ENCODE peak calls at places on chromosome 16, in seven cellular contexts. D is IMR-90, Y is H1, J is mesenchymal stem cell, U is H9, K is neuronal stem cell, H is trophoblast cell. B is an unnamed sample.

GRCh38 chr16:89815639-89816348 is 653 bp downstream of the FANCA start:
- DNase-seq in D (no peak), Y (peak), J (peak), U (no peak), K (no peak), H (peak), B (peak)

GRCh38 chr16:71540-72341 is 690 bp downstream of the RHBDF1 start:
- DNase-seq in D (peak), Y (peak), J (peak), U (peak), K (peak), H (peak), B (peak)

GRCh38 chr16:29232811-29233704 is 173.5 kb downstream of the NPIPB11 start:
- DNase-seq in D (no peak), Y (peak), J (no peak), U (no peak), K (no peak), H (no peak), B (no peak)

GRCh38 chr16:57709663-57710062 is 15.1 kb downstream of the DRC7 start:
- DNase-seq in D (no peak), Y (no peak), J (no peak), U (no peak), K (no peak), H (no peak), B (no peak)

GRCh38 chr16:54048994-54049929 is 237.3 kb downstream of the IRX3 start:
- DNase-seq in D (no peak), Y (peak), J (no peak), U (peak), K (no peak), H (no peak), B (peak)

GRCh38 chr16:17392127-17392856 is 78.5 kb downstream of the XYLT1 start:
- DNase-seq in D (no peak), Y (no peak), J (no peak), U (no peak), K (no peak), H (no peak), B (peak)

GRCh38 chr16:54140057-54140787 is 146.4 kb downstream of the IRX3 start:
- DNase-seq in D (peak), Y (no peak), J (peak), U (no peak), K (no peak), H (no peak), B (peak)

GRCh38 chr16:19542138-19542821 is 13.2 kb upstream of the VPS35L start:
- DNase-seq in D (no peak), Y (no peak), J (no peak), U (no peak), K (no peak), H (peak), B (no peak)

GRCh38 chr16:978403-978802 is 3.2 kb upstream of the SOX8 start:
- DNase-seq in D (no peak), Y (no peak), J (no peak), U (no peak), K (no peak), H (peak), B (no peak)

GRCh38 chr16:73483076-73483791 is 435.3 kb upstream of the ZFHX3 start:
- DNase-seq in D (no peak), Y (peak), J (no peak), U (peak), K (peak), H (no peak), B (peak)

GRCh38 chr16:28494141-28494851 is at the start of gene APOBR:
- DNase-seq in D (no peak), Y (no peak), J (no peak), U (no peak), K (no peak), H (peak), B (no peak)

GRCh38 chr16:14286381-14287230 is 215.5 kb downstream of the MRTFB start:
- DNase-seq in D (no peak), Y (peak), J (no peak), U (peak), K (no peak), H (peak), B (peak)

GRCh38 chr16:49519008-49519656 is 145.5 kb downstream of the C16orf78 start:
- DNase-seq in D (no peak), Y (no peak), J (no peak), U (no peak), K (no peak), H (no peak), B (no peak)

GRCh38 chr16:81444448-81445121 is at the start of gene CMIP:
- DNase-seq in D (peak), Y (peak), J (peak), U (peak), K (peak), H (peak), B (peak)

GRCh38 chr16:49700928-49701685 is 154.8 kb downstream of the ZNF423 start:
- DNase-seq in D (no peak), Y (no peak), J (no peak), U (no peak), K (no peak), H (no peak), B (peak)

GRCh38 chr16:27289669-27290068 is 21.1 kb upstream of the NSMCE1 start:
- DNase-seq in D (no peak), Y (no peak), J (no peak), U (no peak), K (no peak), H (no peak), B (no peak)

DNA sequence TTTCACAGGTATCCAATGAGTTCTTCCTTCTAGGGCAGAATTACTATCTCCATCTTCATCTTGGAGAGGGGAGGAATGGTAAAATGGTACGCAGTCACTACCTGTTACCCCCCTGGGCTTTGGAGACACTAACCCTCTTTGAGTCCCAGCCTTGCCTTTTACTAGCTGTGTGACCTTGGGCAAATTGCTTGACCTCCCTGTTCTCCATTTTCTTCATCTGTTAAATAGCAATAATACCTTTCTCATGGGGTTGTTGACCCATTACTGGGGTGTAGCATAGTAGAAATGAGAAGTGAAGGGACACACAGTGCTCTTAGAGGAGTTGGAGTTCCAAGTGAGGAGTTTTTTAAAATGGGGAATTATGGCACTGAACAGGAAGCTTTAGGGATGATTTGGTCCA is 324.7 kb downstream of the FOXL1 start:
- DNase-seq in D (no peak), Y (no peak), J (no peak), U (no peak), K (no peak), H (no peak), B (no peak)
- H4K8ac ChIP-seq in D (no peak), Y (no peak), J (no peak), U (no peak), K (no peak), H (no peak), B (no peak)

DNA sequence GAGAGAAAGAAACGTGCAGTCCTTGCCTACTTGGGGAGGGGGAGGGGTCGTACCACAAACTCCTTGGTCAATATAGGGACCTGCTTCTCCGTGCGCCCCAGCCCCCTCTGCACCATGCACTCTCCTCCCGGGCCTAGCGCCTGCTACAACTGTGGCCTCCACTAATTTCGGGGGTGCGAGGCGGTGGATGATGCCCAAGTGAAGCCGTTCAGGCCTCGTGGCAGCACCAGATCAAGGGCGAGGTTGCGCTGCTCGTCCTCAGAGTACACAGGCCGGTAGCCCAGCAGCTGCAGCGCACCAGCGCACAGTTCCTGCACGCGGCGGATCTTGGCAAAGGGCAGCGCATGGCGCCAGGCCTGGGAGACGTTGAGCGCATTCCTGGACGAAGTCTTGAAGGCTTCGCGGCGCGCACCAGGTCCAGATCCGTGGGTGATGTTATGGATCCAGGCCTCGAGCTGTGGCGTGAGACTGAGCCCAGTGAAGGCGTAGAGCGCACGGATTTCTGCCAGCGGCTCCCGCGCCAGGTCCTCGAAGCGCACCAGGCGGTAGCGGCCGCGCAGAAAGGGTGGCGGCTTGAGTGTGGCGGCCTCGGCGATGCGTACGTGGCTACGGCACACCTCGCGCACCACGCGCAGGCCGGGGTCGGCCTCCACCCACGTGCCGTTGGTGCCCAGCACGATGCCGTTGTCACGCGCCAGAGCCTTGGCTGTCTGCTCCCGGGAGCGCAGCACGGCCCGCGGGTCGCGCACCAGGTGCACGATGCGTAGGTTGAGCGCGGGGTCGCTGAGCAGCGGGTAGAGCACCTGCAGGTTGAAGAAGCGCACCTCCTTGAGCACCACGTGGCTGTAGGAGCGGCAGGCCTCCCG is 14.2 kb upstream of the TMEM170A start:
- DNase-seq in D (no peak), Y (no peak), J (no peak), U (no peak), K (no peak), H (no peak), B (no peak)
- H2BK120ac ChIP-seq in D (no peak), Y (no peak), J (no peak), U (no peak), K (no peak), H (no peak), B (no peak)

DNA sequence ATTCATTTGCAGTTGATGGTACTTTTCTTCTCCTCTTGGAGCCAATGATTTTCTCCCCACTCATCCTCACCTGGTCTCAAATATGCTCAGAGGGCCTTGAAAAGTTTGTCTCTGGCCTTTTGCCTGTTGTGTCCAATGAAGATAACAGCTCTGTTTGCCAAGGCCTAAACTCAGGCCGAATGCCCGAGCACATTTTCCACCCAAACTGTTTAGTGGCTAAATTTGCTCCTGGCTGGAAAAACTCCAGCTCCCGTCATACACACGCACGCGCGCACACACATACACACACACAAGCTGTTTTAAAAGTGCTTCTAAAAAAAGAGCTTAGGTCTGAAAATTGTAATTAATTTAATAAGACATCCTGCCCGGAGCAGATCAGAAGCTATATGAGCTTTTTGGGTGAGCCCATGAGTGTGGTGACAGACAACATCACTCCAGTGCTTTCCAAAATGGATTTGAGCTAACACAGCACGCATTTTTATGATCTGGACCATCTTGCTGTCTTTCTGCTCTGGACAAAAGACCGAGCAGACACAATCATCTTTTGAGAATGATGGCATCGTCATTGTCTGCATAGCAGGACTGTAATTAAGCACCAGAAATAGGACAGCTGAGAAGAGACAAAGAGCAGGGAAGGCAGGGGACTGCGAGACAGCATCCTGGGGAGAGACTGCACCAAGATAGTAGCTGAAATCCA is 48.9 kb downstream of the IRX6 start:
- DNase-seq in D (no peak), Y (no peak), J (no peak), U (no peak), K (no peak), H (no peak), B (no peak)
- H3K27ac ChIP-seq in D (no peak), Y (no peak), J (no peak), U (no peak), K (no peak), H (peak), B (no peak)

DNA sequence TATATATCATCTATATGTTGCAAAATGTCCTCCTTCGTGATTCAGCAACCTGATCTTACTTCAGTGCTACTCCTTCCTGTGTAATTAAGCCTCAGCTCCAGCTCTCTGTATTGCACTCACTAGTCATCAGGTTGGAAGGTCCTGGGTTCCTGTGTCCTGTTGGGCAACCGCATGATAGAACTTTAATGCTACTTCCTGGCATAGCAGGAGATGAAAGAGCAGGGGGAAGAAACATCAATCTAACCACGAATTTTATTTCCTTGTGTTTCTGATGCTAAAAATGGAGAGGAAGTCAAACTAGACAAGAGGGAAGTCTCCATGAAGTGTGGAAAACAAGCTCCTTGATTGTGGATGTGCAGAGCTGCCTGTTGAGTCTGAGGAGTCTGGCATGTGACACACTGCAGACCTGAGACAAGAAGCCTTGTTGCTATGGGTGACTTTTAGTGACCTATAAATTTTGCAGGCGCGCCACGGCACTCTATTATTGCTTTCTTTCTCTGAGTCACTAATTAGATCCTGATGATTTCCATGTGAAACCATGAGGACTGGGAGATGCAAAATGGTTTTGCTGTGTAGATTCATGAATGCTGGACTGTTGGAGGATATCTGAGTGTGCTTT is 25.6 kb downstream of the IGSF6 start:
- DNase-seq in D (peak), Y (no peak), J (peak), U (no peak), K (no peak), H (peak), B (no peak)
- H4K8ac ChIP-seq in D (peak), Y (no peak), J (no peak), U (no peak), K (no peak), H (no peak), B (no peak)

DNA sequence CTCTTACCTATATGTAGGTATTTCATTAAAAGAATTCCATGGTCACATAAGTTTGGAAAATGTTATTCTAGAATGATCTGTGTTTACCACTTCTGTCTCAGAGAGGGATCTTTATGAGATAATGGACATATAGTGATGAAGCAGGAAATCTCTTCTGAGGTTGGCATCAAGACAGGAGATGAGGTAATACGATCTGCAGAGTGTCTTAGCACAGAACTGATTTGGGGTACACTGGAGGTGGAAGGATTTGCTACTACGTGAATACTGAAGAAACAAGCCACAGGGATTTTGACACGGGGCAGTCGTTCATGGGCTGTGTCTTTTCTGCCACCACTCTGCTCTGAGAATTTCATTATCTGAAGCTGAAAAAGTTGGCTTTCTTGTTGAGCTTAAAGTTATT is 5.5 kb downstream of the CBFB start:
- DNase-seq in D (peak), Y (peak), J (no peak), U (no peak), K (no peak), H (no peak), B (no peak)
- H2BK120ac ChIP-seq in D (no peak), Y (no peak), J (no peak), U (no peak), K (no peak), H (no peak), B (no peak)

GRCh38 chr16:35910409-35910808 is 2451.0 kb downstream of the TP53TG3F start:
- DNase-seq in D (no peak), Y (no peak), J (no peak), U (no peak), K (no peak), H (no peak), B (no peak)
- H3K27ac ChIP-seq in D (no peak), Y (no peak), J (no peak), U (no peak), K (no peak), H (no peak), B (no peak)

B was measured in mesendoderm.